ENCODE peak calls at places on chromosome 16, in seven cellular contexts. Z is stimulated activated CD4-positive, alpha-beta T cell treated with anti-CD3 and anti-CD28 coated beads, Interleukin-2, amount 100 ng/mL, for 4 hours; N is sigmoid colon; A is AG04450; D is hippocampal formation; V is T47D; H is activated naive CD8-positive, alpha-beta T cell treated with anti-CD3 and anti-CD28 coated beads for 36 hours. E is an unnamed sample.

GRCh38 chr16:65658339-65659275 is 536.7 kb upstream of the CDH11 start:
- DNase-seq in N (no peak), V (no peak), Z (no peak), A (peak; percentile 44), D (no peak), H (no peak), E (no peak)

GRCh38 chr16:57307365-57307764 is 22.9 kb upstream of the PLLP start:
- DNase-seq in V (no peak), Z (no peak), A (no peak), D (no peak), N (peak; percentile 55), H (no peak), E (no peak)

GRCh38 chr16:546909-547770 is 13.1 kb upstream of the PRR35 start:
- DNase-seq in V (no peak), Z (peak; percentile 31), H (peak; percentile 43), D (peak; percentile 24), N (peak; percentile 86), A (no peak), E (peak; percentile 70)

GRCh38 chr16:1745900-1746692 is 25.2 kb downstream of the NME3 start:
- DNase-seq in Z (no peak), V (no peak), H (no peak), A (peak; percentile 33), D (no peak), N (no peak), E (no peak)

GRCh38 chr16:12099451-12100123 is 123.1 kb downstream of the SNX29 start:
- DNase-seq in D (no peak), N (no peak), A (no peak), V (no peak), Z (no peak), H (no peak), E (no peak)

GRCh38 chr16:84138824-84139627 is 6.0 kb downstream of the HSDL1 start:
- DNase-seq in N (no peak), D (no peak), V (no peak), Z (no peak), A (no peak), H (peak; percentile 58), E (peak; percentile 68)

GRCh38 chr16:16161319-16161718 is 62.0 kb downstream of the ABCC6 start:
- DNase-seq in H (no peak), D (no peak), Z (no peak), N (no peak), A (no peak), V (no peak), E (no peak)

GRCh38 chr16:1763521-1764511 is 7.5 kb downstream of the NME3 start:
- DNase-seq in V (no peak), Z (no peak), D (no peak), A (no peak), H (no peak), N (no peak), E (no peak)

GRCh38 chr16:79419148-79419547 is 181.4 kb downstream of the MAF start:
- DNase-seq in A (no peak), V (no peak), N (no peak), Z (no peak), H (no peak), D (no peak), E (no peak)

GRCh38 chr16:52574105-52574437 is 27.1 kb upstream of the TOX3 start:
- DNase-seq in D (no peak), Z (no peak), A (no peak), V (no peak), H (no peak), N (no peak), E (no peak)

GRCh38 chr16:22318690-22319358 is 21.6 kb downstream of the POLR3E start:
- DNase-seq in Z (peak; percentile 32), H (peak; percentile 60), A (no peak), D (no peak), V (no peak), N (peak; percentile 66), E (no peak)

GRCh38 chr16:89530401-89531381 is 22.5 kb downstream of the SPG7 start:
- DNase-seq in A (no peak), V (no peak), Z (no peak), D (no peak), N (no peak), H (no peak), E (no peak)

GRCh38 chr16:505479-506245 is 21.9 kb upstream of the CAPN15 start:
- DNase-seq in Z (no peak), D (no peak), V (no peak), A (no peak), H (no peak), N (no peak), E (no peak)

GRCh38 chr16:88535181-88535856 is 34.9 kb upstream of the ZC3H18 start:
- DNase-seq in H (no peak), V (no peak), N (no peak), A (no peak), Z (no peak), D (no peak), E (no peak)

GRCh38 chr16:84724619-84725307 is 25.0 kb downstream of the USP10 start:
- DNase-seq in H (no peak), V (no peak), Z (peak; percentile 19), D (no peak), N (no peak), A (no peak), E (no peak)

GRCh38 chr16:51864575-51864974 is 682.4 kb downstream of the TOX3 start:
- DNase-seq in N (no peak), A (no peak), Z (no peak), D (no peak), H (no peak), V (no peak), E (no peak)

GRCh38 chr16:80580109-80580832 is 39.5 kb downstream of the DYNLRB2 start:
- DNase-seq in H (peak; percentile 73), N (no peak), A (no peak), V (no peak), Z (peak; percentile 37), D (no peak), E (no peak)

GRCh38 chr16:22970191-22970845 is 156.4 kb downstream of the HS3ST2 start:
- DNase-seq in V (no peak), N (no peak), A (no peak), D (no peak), Z (no peak), H (no peak), E (no peak)

GRCh38 chr16:14324581-14324980 is 253.5 kb downstream of the MRTFB start:
- DNase-seq in H (no peak), D (no peak), N (no peak), V (no peak), A (no peak), Z (no peak), E (no peak)

GRCh38 chr16:67163164-67163902 is 1.2 kb upstream of the HSF4 start:
- DNase-seq in A (no peak), H (peak; percentile 60), N (peak; percentile 89), V (no peak), D (peak; percentile 62), Z (no peak), E (peak; percentile 63)

E was measured in heart left ventricle.